ENCODE peak calls at places on chromosomes 4 and X, in eight cellular contexts. N is heart left ventricle; E is mammary epithelial cell; M is upper lobe of right lung; G is aorta; T is CD8-positive, alpha-beta memory T cell; J is ovary; F is small intestine. H is an unnamed sample.

GRCh38 chrX:105636667-105637066 is 185.7 kb upstream of the NRK start:
- DNase-seq in N (no peak), E (peak; percentile 12), M (no peak), G (no peak), T (no peak), J (no peak), F (no peak), H (no peak)

GRCh38 chr4:151797131-151797530 is 36.3 kb upstream of the GATB start:
- DNase-seq in N (no peak), E (peak; percentile 68), M (no peak), G (no peak), T (no peak), J (no peak), F (peak; percentile 86), H (no peak)

GRCh38 chr4:90328558-90328957 is 201.4 kb downstream of the CCSER1 start:
- DNase-seq in N (peak; percentile 45), E (peak; percentile 41), M (peak; percentile 64), G (no peak), T (no peak), J (no peak), F (no peak), H (peak; percentile 81)

GRCh38 chr4:3362431-3363287 is 69.8 kb downstream of the RGS12 start:
- DNase-seq in N (no peak), E (no peak), M (no peak), G (no peak), T (no peak), J (no peak), F (no peak), H (no peak)

GRCh38 chrX:31449975-31450374 is 378.1 kb upstream of the FTHL17 start:
- DNase-seq in N (no peak), E (no peak), M (no peak), G (no peak), T (no peak), J (no peak), F (no peak), H (no peak)

GRCh38 chrX:151984891-151985290 is 10.4 kb upstream of the GABRE start:
- DNase-seq in N (no peak), E (no peak), M (no peak), G (no peak), T (no peak), J (no peak), F (no peak), H (no peak)

GRCh38 chrX:116204947-116205346 is 34.4 kb downstream of the AGTR2 start:
- DNase-seq in N (no peak), E (peak; percentile 11), M (no peak), G (no peak), T (no peak), J (no peak), F (peak; percentile 16), H (no peak)

GRCh38 chr4:149493492-149493891 is 322.2 kb downstream of the IQCM start:
- DNase-seq in N (no peak), E (no peak), M (no peak), G (no peak), T (no peak), J (no peak), F (peak; percentile 0), H (no peak)

GRCh38 chrX:39762266-39762841 is 335.4 kb downstream of the BCOR start:
- DNase-seq in N (no peak), E (peak; percentile 48), M (no peak), G (no peak), T (no peak), J (no peak), F (no peak), H (no peak)

GRCh38 chr4:83282049-83282535 is 2.5 kb downstream of the COQ2 start:
- DNase-seq in N (no peak), E (peak; percentile 37), M (no peak), G (no peak), T (peak; percentile 17), J (peak; percentile 46), F (peak; percentile 68), H (peak; percentile 51)

GRCh38 chrX:10496345-10496965 is 123.9 kb downstream of the MID1 start:
- DNase-seq in N (peak; percentile 38), E (peak; percentile 79), M (no peak), G (no peak), T (no peak), J (no peak), F (no peak), H (no peak)

GRCh38 chr4:17765514-17766286 is 15.7 kb downstream of the FAM184B start:
- DNase-seq in N (no peak), E (no peak), M (no peak), G (no peak), T (no peak), J (no peak), F (no peak), H (peak; percentile 42)

GRCh38 chrX:130108647-130109428 is 1.5 kb downstream of the ELF4 start:
- DNase-seq in N (peak; percentile 19), E (peak; percentile 45), M (peak; percentile 70), G (peak; percentile 80), T (no peak), J (no peak), F (peak; percentile 85), H (no peak)

GRCh38 chr4:153440475-153440874 is 25.7 kb upstream of the TMEM131L start:
- DNase-seq in N (no peak), E (no peak), M (no peak), G (no peak), T (no peak), J (no peak), F (no peak), H (no peak)

GRCh38 chr4:142563682-142564291 is 282.3 kb downstream of the INPP4B start:
- DNase-seq in N (no peak), E (peak; percentile 55), M (no peak), G (no peak), T (no peak), J (no peak), F (no peak), H (no peak)

GRCh38 chr4:142566243-142566642 is 279.9 kb downstream of the INPP4B start:
- DNase-seq in N (no peak), E (no peak), M (no peak), G (no peak), T (no peak), J (no peak), F (peak; percentile 16), H (no peak)

GRCh38 chr4:142567199-142567598 is 278.9 kb downstream of the INPP4B start:
- DNase-seq in N (no peak), E (no peak), M (no peak), G (no peak), T (peak; percentile 10), J (no peak), F (peak; percentile 68), H (no peak)

GRCh38 chr4:142566780-142567179 is 279.3 kb downstream of the INPP4B start:
- DNase-seq in N (no peak), E (no peak), M (no peak), G (no peak), T (no peak), J (no peak), F (peak; percentile 3), H (no peak)

DNA sequence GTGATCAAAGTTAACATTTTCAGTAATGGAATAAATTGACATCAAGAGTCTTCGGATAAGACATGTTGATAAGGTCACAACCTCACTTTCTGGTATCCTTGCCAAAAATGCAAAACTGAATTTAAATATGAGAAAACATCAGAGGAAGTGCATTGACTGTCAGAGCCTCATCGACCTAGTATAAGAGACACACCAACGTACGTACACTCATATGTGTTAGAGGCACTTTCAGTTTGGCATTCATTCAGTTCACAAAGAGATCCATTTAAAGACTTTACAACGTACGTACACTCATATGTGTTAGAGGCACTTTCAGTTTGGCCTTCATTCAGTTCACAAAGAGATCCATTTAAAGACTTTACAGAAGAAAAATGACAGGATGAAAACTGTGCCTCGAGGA is 280.3 kb downstream of the INPP4B start:
- DNase-seq in N (no peak), E (no peak), M (no peak), G (no peak), T (no peak), J (no peak), F (peak; percentile 69), H (no peak)
- H3K4me3 ChIP-seq in N (no peak overlapping the region), E (peak overlapping the region; percentile 10), M (peak overlapping the region; percentile 11), G (no peak overlapping the region), T (peak overlapping the region; percentile 57), J (no peak overlapping the region), F (peak overlapping the region; percentile 30), H (no peak overlapping the region)

GRCh38 chr4:7147261-7147660 is 45.1 kb upstream of the SORCS2 start:
- DNase-seq in N (no peak), E (no peak), M (no peak), G (no peak), T (no peak), J (no peak), F (no peak), H (no peak)

GRCh38 chr4:7144374-7145290 is 47.7 kb upstream of the SORCS2 start:
- DNase-seq in N (no peak), E (no peak), M (no peak), G (no peak), T (no peak), J (no peak), F (no peak), H (no peak)

GRCh38 chr4:7146764-7147071 is 45.6 kb upstream of the SORCS2 start:
- DNase-seq in N (no peak), E (no peak), M (no peak), G (no peak), T (no peak), J (no peak), F (no peak), H (no peak)

GRCh38 chr4:7146059-7146763 is 46.1 kb upstream of the SORCS2 start:
- DNase-seq in N (no peak), E (no peak), M (no peak), G (no peak), T (no peak), J (no peak), F (no peak), H (no peak)

DNA sequence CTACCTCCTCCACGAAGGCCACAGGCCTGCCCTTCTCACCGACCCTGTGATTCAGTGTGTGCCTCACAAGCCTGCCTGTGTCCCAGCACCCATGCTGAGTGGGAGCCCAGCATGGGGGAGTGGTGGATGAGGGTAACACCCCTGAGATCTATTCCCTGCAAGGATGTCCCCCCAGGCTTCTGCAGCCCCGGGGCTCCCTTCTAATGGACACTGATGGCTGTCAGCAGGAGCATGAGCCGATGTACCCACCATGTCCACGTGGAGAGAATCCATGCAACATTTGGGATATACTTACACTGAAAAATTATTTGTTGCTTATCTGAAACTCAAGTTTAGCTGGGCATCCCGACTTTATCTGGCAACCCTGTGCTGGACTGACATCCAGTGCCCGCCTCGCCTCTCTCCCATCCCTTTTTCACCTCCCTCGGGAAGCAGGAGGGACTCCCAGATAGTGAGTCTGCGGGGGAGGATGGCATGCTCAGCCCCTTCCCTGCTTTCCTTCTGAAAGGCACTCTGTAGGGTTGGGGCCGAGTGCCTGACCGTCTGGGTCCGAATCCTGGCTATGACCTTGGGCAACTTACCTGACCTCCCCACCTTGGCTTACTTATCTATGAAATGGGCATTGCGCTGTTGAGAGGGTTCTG is 46.9 kb upstream of the SORCS2 start:
- DNase-seq in N (no peak), E (no peak), M (no peak), G (no peak), T (no peak), J (no peak), F (no peak), H (no peak)
- H3K27ac ChIP-seq in N (no peak overlapping the region), E (no peak overlapping the region), M (no peak overlapping the region), G (no peak overlapping the region), T (no peak overlapping the region), J (no peak overlapping the region), F (no peak overlapping the region), H (no peak overlapping the region)

GRCh38 chr4:19729873-19730735 is 521.6 kb upstream of the SLIT2 start:
- DNase-seq in N (peak; percentile 40), E (no peak), M (no peak), G (no peak), T (no peak), J (no peak), F (no peak), H (no peak)
- H3K9me3 ChIP-seq in N (no peaks in the 10 kb centered on the region), E (no peaks in the 10 kb centered on the region), M (no peaks in the 10 kb centered on the region), G (no peaks in the 10 kb centered on the region), T (no peaks in the 10 kb centered on the region), J (no peaks in the 10 kb centered on the region), F (no peaks in the 10 kb centered on the region), H (no peaks in the 10 kb centered on the region)

GRCh38 chrX:134174273-134174660 is 62.7 kb upstream of the CCDC160 start:
- DNase-seq in N (no peak), E (no peak), M (no peak), G (no peak), T (no peak), J (no peak), F (no peak), H (no peak)
- H3K4me3 ChIP-seq in N (no peak overlapping the region), E (no peak overlapping the region), M (no peak overlapping the region), G (no peak overlapping the region), T (no peak overlapping the region), J (no peak overlapping the region), F (no peak overlapping the region), H (no peak overlapping the region)

H was measured in testis.